ENCODE peak calls at places on chromosome 13, in nine cellular contexts. O, Q, V, U, H, R, D, L and K are unnamed samples.
A peak's percentile ranks its signal among the peaks of the same experiment; 100 is the strongest.

GRCh38 chr13:103358245-103358932 is 292.2 kb upstream of the SLC10A2 start:
- DNase-seq in Q (no peak), O (no peak), V (no peak), R (no peak), L (no peak), D (no peak), H (no peak), U (no peak), K (no peak)

GRCh38 chr13:57627663-57628062 is 3.9 kb upstream of the PCDH17 start:
- DNase-seq in H (no peak), U (no peak), Q (no peak), L (no peak), V (peak; percentile 49), O (peak; percentile 27), D (no peak), R (no peak), K (no peak)

GRCh38 chr13:34265016-34265692 is 447.2 kb downstream of the RFC3 start:
- DNase-seq in R (no peak), L (no peak), Q (no peak), U (no peak), D (no peak), H (no peak), V (no peak), O (peak; percentile 6), K (no peak)

GRCh38 chr13:23984541-23984940 is 87.2 kb upstream of the C1QTNF9B start:
- DNase-seq in D (peak; percentile 82), O (peak; percentile 56), Q (no peak), R (no peak), L (no peak), H (no peak), V (peak; percentile 39), U (no peak), K (no peak)

GRCh38 chr13:98517576-98518310 is 59.2 kb downstream of the STK24 start:
- DNase-seq in H (peak; percentile 47), L (no peak), D (no peak), R (no peak), Q (no peak), V (no peak), U (no peak), O (no peak), K (no peak)

GRCh38 chr13:20037908-20038307 is 79.4 kb downstream of the ZMYM2 start:
- DNase-seq in D (no peak), L (no peak), O (no peak), H (no peak), R (no peak), Q (no peak), V (no peak), U (no peak), K (no peak)

GRCh38 chr13:94020833-94021232 is 458.6 kb downstream of the DCT start:
- DNase-seq in L (no peak), O (peak; percentile 63), R (no peak), D (no peak), H (no peak), V (no peak), Q (no peak), U (no peak), K (no peak)

GRCh38 chr13:50162001-50162400 is 146.8 kb downstream of the KCNRG start:
- DNase-seq in R (no peak), U (no peak), Q (no peak), H (no peak), O (no peak), L (no peak), V (no peak), D (no peak), K (no peak)

GRCh38 chr13:18949489-18949761 is 232.2 kb downstream of the TUBA3C start:
- DNase-seq in R (no peak), O (no peak), L (no peak), U (no peak), Q (no peak), H (no peak), D (no peak), V (no peak), K (no peak)

GRCh38 chr13:99211421-99212035 is 10.9 kb downstream of the UBAC2 start:
- DNase-seq in D (no peak), H (no peak), L (no peak), V (no peak), O (no peak), U (no peak), R (no peak), Q (no peak), K (no peak)

GRCh38 chr13:114077121-114077937 is 55.1 kb downstream of the RASA3 start:
- DNase-seq in R (no peak), U (no peak), D (no peak), V (no peak), H (no peak), L (no peak), Q (no peak), O (no peak), K (peak; percentile 26)

GRCh38 chr13:101416181-101417042 is at the start of gene NALCN:
- DNase-seq in H (no peak), L (no peak), R (peak; percentile 25), V (peak; percentile 7), U (peak; percentile 54), Q (peak; percentile 31), O (peak; percentile 30), D (no peak), K (peak; percentile 78)

GRCh38 chr13:111121421-111121820 is 6.3 kb downstream of the ARHGEF7 start:
- DNase-seq in V (no peak), Q (no peak), L (no peak), R (no peak), O (no peak), U (no peak), D (no peak), H (no peak), K (no peak)

GRCh38 chr13:76822691-76823267 is 63.4 kb downstream of the KCTD12 start:
- DNase-seq in Q (no peak), V (peak; percentile 74), H (no peak), R (no peak), D (no peak), O (peak; percentile 17), L (no peak), U (no peak), K (no peak)

GRCh38 chr13:31885994-31886393 is 145.6 kb upstream of the FRY start:
- DNase-seq in Q (no peak), U (no peak), R (no peak), O (peak; percentile 28), L (peak; percentile 45), D (no peak), V (peak; percentile 39), H (no peak), K (no peak)

DNA sequence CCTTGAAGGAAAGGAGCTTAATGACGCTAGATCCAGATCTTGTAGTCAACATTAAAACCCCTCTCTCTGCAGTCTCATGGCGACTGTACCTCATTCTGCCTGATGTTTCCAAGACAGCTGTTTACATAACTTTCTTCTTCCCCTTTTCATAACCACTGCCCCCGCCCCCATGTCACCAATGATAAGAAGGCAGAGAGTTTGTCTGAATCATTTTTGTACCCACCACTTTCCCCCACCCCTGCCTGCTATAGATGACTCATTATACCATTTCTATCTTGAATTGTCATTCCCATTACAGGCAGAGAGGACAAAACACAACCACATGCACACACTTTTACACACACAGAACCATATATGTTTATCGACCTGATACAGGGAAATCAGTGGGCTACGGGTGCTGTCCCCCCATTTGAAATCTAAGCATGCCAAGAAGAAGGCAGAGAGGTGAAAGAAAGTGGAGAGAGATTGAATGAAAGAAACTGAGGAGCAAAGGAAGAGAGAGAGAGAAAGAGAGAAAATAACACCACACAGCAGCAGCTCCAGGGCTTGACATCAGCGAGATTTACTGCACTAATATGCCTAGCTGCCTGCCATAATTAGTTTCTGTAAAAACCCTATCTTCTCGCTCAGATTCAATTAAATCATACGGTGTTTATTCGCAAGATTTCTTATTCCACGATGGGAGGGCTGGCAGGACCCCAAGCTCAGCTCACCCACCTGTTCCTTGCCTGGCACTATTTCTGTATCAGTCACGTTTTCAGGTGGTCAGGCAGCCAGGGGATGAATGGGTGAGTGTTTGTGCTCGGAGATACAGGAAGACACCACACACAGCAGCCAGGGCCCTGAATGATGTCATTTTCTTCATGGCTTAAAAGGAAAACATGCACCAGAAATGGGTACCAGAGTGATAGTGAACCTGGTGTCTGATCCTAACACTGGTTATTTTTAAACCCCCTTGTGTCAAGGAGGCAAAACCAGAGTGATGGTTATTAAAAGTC is 114.3 kb upstream of the SERP2 start:
- DNase-seq in U (no peak), O (peak; percentile 76), V (peak; percentile 66), H (peak; percentile 40), L (no peak), Q (peak; percentile 40), D (peak; percentile 41), R (no peak), K (no peak)
- H3K27ac ChIP-seq in U (no peak overlapping the region), O (no peak overlapping the region), V (no peak overlapping the region), H (peak overlapping the region; percentile 55), L (no peak overlapping the region), Q (no peak overlapping the region), D (peak overlapping the region; percentile 76), R (no peak overlapping the region), K (no peak overlapping the region)

GRCh38 chr13:30809787-30810186 is 74.4 kb downstream of the ALOX5AP start:
- DNase-seq in V (no peak), H (no peak), R (no peak), O (no peak), Q (no peak), L (no peak), D (no peak), U (no peak), K (no peak)
- H3K27ac ChIP-seq in V (no peak overlapping the region), H (no peak overlapping the region), R (no peak overlapping the region), O (no peak overlapping the region), Q (no peak overlapping the region), L (no peak overlapping the region), D (no peak overlapping the region), U (no peak overlapping the region), K (no peak overlapping the region)

DNA sequence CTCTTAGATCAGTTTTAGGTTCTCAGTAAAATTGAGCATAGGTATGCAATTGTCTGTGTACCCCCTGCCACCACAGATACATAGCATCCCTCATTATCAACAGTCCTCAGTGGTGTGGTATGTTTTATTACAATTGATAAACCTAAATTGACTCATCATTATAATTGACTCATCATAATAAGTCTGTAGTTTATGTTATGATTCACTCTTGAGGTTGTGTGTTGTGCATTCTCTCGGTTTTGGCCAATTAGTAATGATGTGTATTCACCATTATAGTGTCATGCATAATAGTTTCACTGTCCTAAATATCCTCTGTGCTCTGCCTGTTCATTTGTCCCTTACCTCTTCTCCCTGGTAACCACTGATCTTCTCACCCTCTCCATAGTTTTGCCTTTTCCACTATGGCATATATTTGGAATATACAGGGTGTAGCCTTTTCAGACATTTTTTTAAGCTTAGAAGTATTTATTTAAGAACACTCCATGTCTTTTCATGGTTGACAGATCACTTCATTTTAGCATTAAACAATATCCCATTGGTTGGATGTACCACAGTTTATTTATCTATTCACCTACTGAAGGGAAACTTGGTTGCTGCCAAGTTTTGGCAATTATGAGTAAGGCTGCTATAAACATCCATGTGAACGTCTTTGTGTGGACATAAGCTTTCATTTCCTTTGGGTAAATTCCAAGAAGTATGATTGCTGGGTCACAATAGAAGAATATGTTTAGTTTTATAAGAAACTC is 1620.6 kb upstream of the MIR17HG start:
- DNase-seq in Q (no peak), R (no peak), L (no peak), H (no peak), O (peak; percentile 86), U (no peak), D (no peak), V (peak; percentile 10), K (no peak)
- H3K27ac ChIP-seq in Q (no peak overlapping the region), R (no peak overlapping the region), L (no peak overlapping the region), H (no peak overlapping the region), O (no peak overlapping the region), U (no peak overlapping the region), D (no peak overlapping the region), V (no peak overlapping the region), K (no peak overlapping the region)

DNA sequence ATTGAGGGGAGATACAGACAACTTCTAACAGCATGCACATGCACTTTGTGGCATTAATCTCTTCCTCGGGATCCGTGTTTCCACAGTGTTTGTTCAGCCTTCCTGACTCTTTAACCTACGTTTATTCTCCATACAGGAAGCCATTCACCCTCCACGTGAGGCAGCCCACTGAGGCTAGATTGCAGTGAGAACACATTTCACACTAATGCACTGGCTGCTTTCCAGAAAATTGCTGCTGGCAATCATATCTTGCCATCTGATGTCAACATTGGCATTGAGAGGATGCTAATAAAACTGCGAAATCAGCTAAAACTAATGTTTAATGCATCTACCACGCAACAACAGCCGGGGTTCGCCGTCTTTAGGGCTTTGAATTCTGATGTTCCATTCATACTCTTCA is 30.0 kb downstream of the DCLK1 start:
- DNase-seq in U (no peak), O (no peak), Q (no peak), V (no peak), H (no peak), D (no peak), R (no peak), L (no peak), K (no peak)
- H3K27ac ChIP-seq in U (no peak overlapping the region), O (no peak overlapping the region), Q (no peak overlapping the region), V (no peak overlapping the region), H (no peak overlapping the region), D (no peak overlapping the region), R (no peak overlapping the region), L (no peak overlapping the region), K (no peak overlapping the region)